ENCODE peak calls at places on chromosomes 13 and 19, in four cellular contexts. P, J, N and F are unnamed samples.

GRCh38 chr19:55262359-55262758 is 3.5 kb upstream of the PPP6R1 start:
- DNase-seq in P (no peak), J (no peak), N (no peak), F (no peak)

GRCh38 chr13:87810920-87811344 is 139.8 kb downstream of the SLITRK5 start:
- DNase-seq in P (no peak), J (no peak), N (no peak), F (no peak)

GRCh38 chr19:55223291-55224037 is 5.1 kb downstream of the TMEM86B start:
- DNase-seq in P (no peak), J (no peak), N (no peak), F (no peak)

GRCh38 chr19:28940751-28941500 is 272.0 kb downstream of the UQCRFS1 start:
- DNase-seq in P (peak; percentile 73), J (peak; percentile 49), N (no peak), F (no peak)

GRCh38 chr19:17180997-17181702 is 34.0 kb upstream of the USE1 start:
- DNase-seq in P (no peak), J (no peak), N (no peak), F (no peak)

GRCh38 chr19:38692458-38693379 is 45.3 kb downstream of the ACTN4 start:
- DNase-seq in P (no peak), J (no peak), N (no peak), F (no peak)

GRCh38 chr19:45739498-45740439 is 6.5 kb downstream of the MEIOSIN start:
- DNase-seq in P (no peak), J (no peak), N (no peak), F (no peak)

GRCh38 chr13:27383104-27383921 is 41.1 kb upstream of the GTF3A start:
- DNase-seq in P (no peak), J (no peak), N (no peak), F (peak; percentile 48)

GRCh38 chr19:8518536-8518935 is 4.6 kb upstream of the ZNF414 start:
- DNase-seq in P (no peak), J (no peak), N (no peak), F (no peak)

GRCh38 chr13:111415216-111415615 is 94.8 kb downstream of the TEX29 start:
- DNase-seq in P (no peak), J (no peak), N (no peak), F (no peak)

GRCh38 chr19:17765069-17765618 is 13.9 kb downstream of the FCHO1 start:
- DNase-seq in P (no peak), J (no peak), N (no peak), F (peak; percentile 81)

GRCh38 chr13:95226051-95226450 is 75.2 kb downstream of the ABCC4 start:
- DNase-seq in P (no peak), J (no peak), N (no peak), F (peak; percentile 48)

GRCh38 chr13:113786262-113786841 is 27.3 kb downstream of the TMEM255B start:
- DNase-seq in P (peak; percentile 37), J (peak; percentile 74), N (no peak), F (peak; percentile 45)

GRCh38 chr19:16232568-16232967 is 34.9 kb downstream of the AP1M1 start:
- DNase-seq in P (no peak), J (no peak), N (no peak), F (no peak)

GRCh38 chr13:113518080-113518803 is 27.7 kb upstream of the DCUN1D2 start:
- DNase-seq in P (no peak), J (no peak), N (no peak), F (no peak)

GRCh38 chr13:34161829-34162544 is 344.0 kb downstream of the RFC3 start:
- DNase-seq in P (peak; percentile 85), J (peak; percentile 86), N (no peak), F (peak; percentile 80)

GRCh38 chr13:113178070-113178895 is 19.8 kb downstream of the PROZ start:
- DNase-seq in P (peak; percentile 81), J (peak; percentile 92), N (no peak), F (peak; percentile 53)

GRCh38 chr13:44218501-44219240 is 155.0 kb upstream of the SERP2 start:
- DNase-seq in P (peak; percentile 70), J (peak; percentile 74), N (no peak), F (peak; percentile 85)

GRCh38 chr19:33689886-33690285 is 68.1 kb downstream of the CHST8 start:
- DNase-seq in P (no peak), J (no peak), N (no peak), F (no peak)

GRCh38 chr19:33689138-33689746 is 67.5 kb downstream of the CHST8 start:
- DNase-seq in P (no peak), J (no peak), N (no peak), F (no peak)

GRCh38 chr19:33691736-33692135 is 70.0 kb downstream of the CHST8 start:
- DNase-seq in P (no peak), J (no peak), N (no peak), F (no peak)

GRCh38 chr19:33688657-33688992 is 66.9 kb downstream of the CHST8 start:
- DNase-seq in P (no peak), J (no peak), N (no peak), F (no peak)

DNA sequence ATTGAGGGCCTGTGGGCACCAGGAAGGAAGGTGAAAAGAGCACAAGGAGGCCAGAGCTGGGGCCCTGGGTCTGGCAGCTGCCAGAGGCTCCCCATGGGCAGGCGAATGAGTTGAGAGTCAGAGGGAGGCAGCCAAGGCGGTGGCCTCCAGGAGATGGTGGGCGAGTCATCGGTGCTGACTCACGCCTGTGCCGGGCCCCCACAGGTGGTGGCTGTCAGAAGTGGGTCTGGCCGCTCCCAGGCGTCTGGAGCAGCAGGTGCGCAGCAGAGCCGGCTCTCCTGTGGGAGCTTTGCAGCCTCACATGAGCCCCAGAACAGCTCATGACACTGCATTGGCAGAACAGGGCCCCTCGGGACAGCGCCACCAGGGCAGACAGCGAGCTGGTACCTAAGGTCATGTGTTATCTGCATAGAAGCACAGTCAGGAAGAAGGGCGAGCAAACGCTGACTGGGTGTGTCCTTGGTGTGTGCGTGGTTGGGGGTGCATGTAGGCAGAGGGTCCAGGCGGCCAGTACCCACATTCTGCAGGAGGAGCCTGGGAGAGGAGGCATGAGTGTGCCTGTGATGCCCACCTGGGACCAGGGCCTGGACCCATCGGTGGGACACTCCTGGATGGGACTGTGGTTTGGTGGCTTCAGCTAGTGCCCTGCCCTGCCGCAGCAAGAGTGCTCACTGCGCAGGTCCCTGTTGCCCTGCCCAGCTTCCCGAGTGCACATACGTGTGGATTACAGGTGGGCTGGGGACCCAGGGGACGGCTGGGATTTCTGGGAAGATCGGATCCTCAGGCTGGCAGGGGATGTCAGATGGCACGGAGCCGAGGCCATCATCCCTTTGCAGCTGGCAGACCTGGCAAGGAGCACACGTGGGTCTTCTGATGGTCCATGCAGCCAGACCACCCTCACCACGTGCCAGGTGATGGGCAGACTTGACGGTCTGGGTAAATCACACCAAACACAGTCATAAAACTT is 69.0 kb downstream of the CHST8 start:
- DNase-seq in P (no peak), J (no peak), N (no peak), F (no peak)
- TF ChIP-seq CTCF in P (no peak), J (no peak), N (no peak), F (no peak)

DNA sequence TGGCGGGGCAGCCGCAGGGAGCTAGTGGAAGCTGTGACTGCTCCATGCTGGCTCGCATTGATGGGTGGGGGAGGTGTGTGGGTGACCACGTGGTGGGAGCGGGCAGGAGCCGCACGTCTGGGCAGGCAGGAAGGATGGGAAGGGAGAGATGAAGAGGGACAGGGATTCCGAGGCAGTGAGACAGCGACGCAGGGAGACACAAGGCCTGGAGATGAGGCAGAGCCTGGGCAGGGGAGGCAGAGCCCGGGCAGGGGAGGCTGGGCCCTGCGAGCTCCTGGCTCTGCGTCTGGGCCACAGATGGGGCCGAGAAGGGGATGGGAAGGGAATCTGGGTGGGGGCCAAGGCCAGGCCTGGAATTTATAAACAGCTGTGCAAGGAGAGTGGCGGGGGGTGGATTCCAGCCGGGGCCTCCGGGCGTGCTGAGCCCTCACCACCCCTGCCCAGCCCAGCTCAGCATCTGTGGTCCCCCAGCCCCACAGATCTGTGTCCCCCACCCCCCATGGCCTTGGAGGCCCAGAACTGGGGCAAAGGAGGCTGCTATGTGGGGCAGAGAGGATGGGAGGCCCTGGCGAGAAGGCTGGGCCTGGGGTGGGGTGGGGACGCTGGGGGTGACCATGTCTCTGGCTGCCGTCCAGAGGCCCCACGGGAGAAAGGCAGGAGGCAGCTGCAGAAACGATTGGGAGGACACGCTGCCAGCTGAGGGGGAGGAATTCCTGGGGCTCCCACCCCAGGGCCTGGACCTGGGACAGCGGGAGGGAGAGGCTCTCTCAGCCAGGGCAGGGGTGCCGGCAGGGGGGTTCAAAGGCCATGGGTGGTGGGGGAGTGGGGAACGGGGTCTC is 6.0 kb downstream of the EHD2 start:
- DNase-seq in P (peak; percentile 98), J (peak; percentile 99), N (peak; percentile 95), F (peak; percentile 99)
- H3K4me3 ChIP-seq in P (peak overlapping the region; percentile 38), J (no peak overlapping the region), N (peak overlapping the region; percentile 13), F (peak overlapping the region; percentile 32)

GRCh38 chr19:1365306-1365963 is 18.3 kb upstream of the NDUFS7 start:
- DNase-seq in P (no peak), J (no peak), N (no peak), F (no peak)

GRCh38 chr19:1363599-1363998 is 20.1 kb upstream of the NDUFS7 start:
- DNase-seq in P (no peak), J (no peak), N (no peak), F (no peak)

GRCh38 chr19:1365964-1366695 is 17.6 kb upstream of the NDUFS7 start:
- DNase-seq in P (no peak), J (no peak), N (no peak), F (no peak)

GRCh38 chr19:1362385-1363257 is 21.1 kb upstream of the NDUFS7 start:
- DNase-seq in P (no peak), J (no peak), N (no peak), F (no peak)

DNA sequence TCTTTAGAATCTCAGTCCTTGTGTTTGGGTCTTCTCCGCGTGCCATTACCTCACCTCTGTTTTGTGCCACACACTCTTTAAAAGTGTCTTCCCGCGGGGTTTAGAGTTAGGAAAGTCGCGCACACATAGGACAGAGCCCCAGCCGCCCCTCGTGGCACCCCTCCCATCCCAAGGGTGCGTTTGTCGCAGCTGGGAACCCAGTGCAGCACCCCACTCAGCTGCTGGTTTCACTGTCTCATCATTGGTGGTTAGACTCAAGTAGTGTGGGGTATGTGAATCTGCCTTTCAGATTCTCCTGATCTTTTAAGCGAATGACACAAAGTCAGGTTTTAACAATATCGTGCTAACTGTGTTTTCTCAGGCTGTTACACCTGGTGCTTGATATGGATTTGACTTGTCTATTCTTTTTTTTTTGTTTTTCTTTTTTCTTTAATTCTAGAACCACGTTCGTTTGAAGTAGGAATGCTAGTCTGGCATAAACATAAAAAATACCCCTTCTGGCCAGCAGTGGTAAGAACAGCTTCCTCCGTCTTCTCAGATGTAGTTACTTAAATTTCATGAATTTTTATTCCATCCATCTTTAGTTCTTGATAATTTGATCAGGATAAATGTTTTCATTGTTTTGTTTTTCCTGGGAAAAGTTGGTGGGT is 19.5 kb upstream of the NDUFS7 start:
- DNase-seq in P (peak; percentile 31), J (no peak), N (no peak), F (no peak)
- TF ChIP-seq CTCF in P (peak; percentile 34), J (peak; percentile 27), N (no peak), F (peak; percentile 14)

GRCh38 chr13:31421756-31422155 is 222.0 kb downstream of the B3GLCT start:
- DNase-seq in P (no peak), J (no peak), N (peak; percentile 51), F (no peak)
- H3K4me3 ChIP-seq in P (no peak overlapping the region), J (no peak overlapping the region), N (no peak overlapping the region), F (no peak overlapping the region)

GRCh38 chr19:10565028-10565566 is 713 bp downstream of the KRI1 start:
- DNase-seq in P (peak; percentile 43), J (peak; percentile 32), N (no peak), F (peak; percentile 41)
- TF ChIP-seq CTCF in P (peak; percentile 26), J (peak; percentile 36), N (no peak), F (peak; percentile 40)

DNA sequence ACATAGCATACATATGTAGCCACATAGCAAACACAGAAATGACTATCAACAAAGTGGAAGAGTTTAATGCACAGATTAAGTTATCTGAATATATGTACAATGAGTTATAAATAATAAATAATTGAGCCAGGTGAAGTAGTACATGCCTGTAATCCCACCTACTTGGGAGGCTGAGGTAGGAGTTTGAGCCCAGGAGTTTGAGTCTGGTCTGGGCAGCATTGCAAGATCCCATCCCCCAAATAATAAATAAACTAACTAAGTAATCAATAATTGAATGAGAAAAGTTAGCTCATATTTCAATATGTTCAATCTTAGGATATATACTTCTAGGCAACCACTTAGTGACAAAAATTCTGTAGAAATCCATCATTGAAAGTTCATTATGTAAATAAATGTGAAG is 1.7 kb downstream of the CARD8 start:
- DNase-seq in P (no peak), J (no peak), N (no peak), F (no peak)
- H3K4me3 ChIP-seq in P (no peak overlapping the region), J (no peak overlapping the region), N (no peak overlapping the region), F (no peak overlapping the region)